ENCODE peak calls at places on chromosomes 12 and 14, in four cellular contexts. I is B cell, T is tibial artery, G is fibroblast of villous mesenchyme. N is an unnamed sample.

GRCh38 chr14:102928412-102929348 is 6.2 kb downstream of the AMN start:
- DNase-seq in I (peak), T (no peak), G (peak), N (no peak)

GRCh38 chr12:53299101-53299453 is 418 bp upstream of the MYG1 start:
- DNase-seq in G (peak), T (no peak), I (peak), N (peak)

GRCh38 chr12:59844775-59845174 is 248.9 kb downstream of the SLC16A7 start:
- DNase-seq in I (no peak), T (no peak), G (no peak), N (no peak)

GRCh38 chr12:34294671-34295365 is 272.5 kb downstream of the ALG10 start:
- DNase-seq in T (peak), I (peak), G (no peak), N (peak)

GRCh38 chr12:21891763-21892217 is 49.4 kb downstream of the ABCC9 start:
- DNase-seq in G (peak), I (no peak), T (peak), N (no peak)

GRCh38 chr12:71449373-71450070 is 9.9 kb downstream of the LGR5 start:
- DNase-seq in T (no peak), G (no peak), I (no peak), N (no peak)

GRCh38 chr14:91309756-91310280 is 65.3 kb upstream of the GPR68 start:
- DNase-seq in T (no peak), I (no peak), G (no peak), N (no peak)

GRCh38 chr14:54786191-54786755 is 116.4 kb downstream of the GCH1 start:
- DNase-seq in G (no peak), I (no peak), T (peak), N (no peak)

GRCh38 chr14:66315548-66315947 is 170.6 kb upstream of the CCDC196 start:
- DNase-seq in I (no peak), T (no peak), G (no peak), N (no peak)

GRCh38 chr14:47674546-47675238 is 713 bp downstream of the MDGA2 start:
- DNase-seq in I (no peak), T (no peak), G (no peak), N (no peak)

GRCh38 chr12:113439606-113440030 is 17.4 kb downstream of the SDSL start:
- DNase-seq in I (no peak), T (no peak), G (peak), N (no peak)

GRCh38 chr12:73998894-73999293 is 538.7 kb upstream of the ATXN7L3B start:
- DNase-seq in T (no peak), G (no peak), I (no peak), N (no peak)

GRCh38 chr14:52481864-52482263 is 70.4 kb downstream of the TXNDC16 start:
- DNase-seq in T (no peak), I (no peak), G (no peak), N (no peak)

DNA sequence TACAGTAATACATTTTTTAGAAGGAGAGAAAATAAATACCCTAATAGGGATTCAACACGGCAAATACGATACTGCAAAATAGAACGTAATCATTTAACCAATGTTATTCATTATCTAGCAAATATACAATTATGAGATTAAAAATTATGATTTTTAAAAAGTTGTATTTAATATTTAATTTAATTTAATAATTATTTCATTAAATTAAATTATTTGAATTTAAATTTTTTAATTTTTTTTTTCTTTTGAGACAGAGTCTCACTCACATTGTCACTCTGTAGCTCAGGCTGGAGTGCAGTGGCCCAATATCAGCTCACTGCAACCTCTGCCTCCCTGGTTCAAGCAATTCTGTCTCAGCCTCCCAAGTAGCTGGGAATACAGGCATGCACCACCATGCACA is 42.0 kb downstream of the GXYLT1 start:
- DNase-seq in I (no peak), T (no peak), G (no peak), N (no peak)
- TF ChIP-seq CTCF in I (no peak), T (no peak), G (no peak), N (no peak)

GRCh38 chr12:109697877-109698468 is 15.7 kb upstream of the FAM222A start:
- DNase-seq in G (no peak), I (no peak), T (no peak), N (no peak)

GRCh38 chr12:109698820-109699219 is 14.8 kb upstream of the FAM222A start:
- DNase-seq in T (no peak), I (no peak), G (no peak), N (no peak)

GRCh38 chr12:109702126-109702841 is 11.3 kb upstream of the FAM222A start:
- DNase-seq in T (no peak), I (no peak), G (no peak), N (no peak)

GRCh38 chr12:109703684-109704083 is 9.9 kb upstream of the FAM222A start:
- DNase-seq in I (no peak), G (no peak), T (no peak), N (no peak)

DNA sequence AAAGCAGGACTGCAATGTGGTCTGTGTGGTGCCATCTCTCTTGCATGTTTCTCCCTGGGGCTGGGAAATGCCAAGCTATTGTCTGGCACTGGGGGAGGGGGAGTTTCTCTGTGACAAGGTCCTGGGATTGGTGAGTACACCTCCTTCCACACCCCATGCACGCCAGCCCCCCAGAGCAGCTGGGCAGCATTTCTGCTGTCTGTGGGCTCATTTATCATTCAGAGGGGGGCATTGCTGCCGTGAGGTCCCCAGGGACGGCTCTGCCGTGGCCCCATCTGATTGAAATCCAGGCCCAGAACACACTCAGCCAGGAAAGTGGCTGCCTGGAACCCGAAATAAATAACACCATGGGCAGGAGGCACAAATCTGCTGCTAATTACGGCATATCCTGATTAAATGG is 12.6 kb upstream of the FAM222A start:
- DNase-seq in G (no peak), T (no peak), I (no peak), N (no peak)
- TF ChIP-seq CTCF in G (no peak), T (no peak), I (no peak), N (no peak)

GRCh38 chr12:13099910-13100609 is 3.4 kb downstream of the GSG1 start:
- DNase-seq in I (no peak), G (peak), T (no peak), N (no peak)

GRCh38 chr12:13100610-13100881 is 2.9 kb downstream of the GSG1 start:
- DNase-seq in G (no peak), I (no peak), T (no peak), N (no peak)

GRCh38 chr12:13102481-13103195 is 829 bp downstream of the GSG1 start:
- DNase-seq in G (peak), T (no peak), I (no peak), N (peak)

GRCh38 chr12:13101854-13102375 is 1.6 kb downstream of the GSG1 start:
- DNase-seq in G (peak), T (no peak), I (peak), N (peak)

DNA sequence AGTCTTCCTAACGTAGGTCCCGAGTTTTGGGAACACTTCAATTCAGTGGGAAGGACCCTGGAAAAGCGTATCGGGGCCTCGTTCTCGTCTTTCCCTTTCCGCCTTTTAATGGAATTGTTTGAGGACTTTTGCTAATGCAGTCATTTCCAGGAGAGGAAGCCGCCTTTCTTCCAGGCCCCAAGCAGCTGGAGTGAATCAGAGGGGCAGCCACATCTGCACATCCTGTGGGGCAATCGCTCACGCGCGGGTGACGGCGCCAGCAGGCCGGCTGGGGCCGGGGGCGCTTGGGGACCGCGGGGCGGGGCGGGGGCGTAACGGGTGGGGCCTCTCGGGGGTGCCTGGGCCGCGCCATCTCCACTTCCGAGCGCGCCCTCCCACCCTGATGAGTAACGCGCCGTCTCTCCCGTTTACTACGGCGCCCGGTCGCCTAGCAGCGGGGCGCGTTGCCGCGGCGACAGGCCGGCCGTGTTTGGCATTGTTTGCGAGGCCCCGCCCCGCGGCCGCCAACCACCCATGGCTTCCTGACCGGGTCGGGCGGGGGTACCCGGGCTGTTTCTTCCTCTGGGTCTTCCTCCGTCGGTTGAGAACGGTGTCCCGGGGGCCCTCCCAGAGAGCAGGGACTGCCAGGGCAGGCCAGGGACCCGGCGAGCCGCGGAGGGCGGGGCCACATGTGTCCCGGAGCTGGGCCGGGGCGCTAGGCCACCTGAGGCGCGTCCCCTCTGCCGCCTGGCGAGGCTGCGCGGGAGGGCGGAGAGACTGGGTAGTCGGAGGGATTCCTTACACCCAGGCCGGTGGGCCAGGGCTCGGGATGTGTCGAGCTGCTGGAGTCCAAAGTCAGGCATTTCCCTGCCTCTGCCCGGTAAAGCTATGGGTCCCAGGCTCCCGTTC is 2.3 kb downstream of the GSG1 start:
- DNase-seq in I (peak), T (peak), G (peak), N (peak)
- TF ChIP-seq CTCF in I (no peak), T (no peak), G (no peak), N (no peak)

GRCh38 chr14:24307575-24308341 is at the start of gene CIDEB:
- DNase-seq in I (peak), T (no peak), G (peak), N (peak)
- TF ChIP-seq CTCF in I (peak), T (peak), G (peak), N (peak)

GRCh38 chr12:57775563-57776246 is 3.3 kb downstream of the EEF1AKMT3 start:
- DNase-seq in I (no peak), G (no peak), T (no peak), N (no peak)
- TF ChIP-seq CTCF in I (no peak), G (peak), T (no peak), N (peak)

GRCh38 chr14:93142854-93143652 is 27.3 kb upstream of the ITPK1 start:
- DNase-seq in I (no peak), G (no peak), T (no peak), N (no peak)

GRCh38 chr14:93135399-93135798 is 19.7 kb upstream of the ITPK1 start:
- DNase-seq in T (peak), I (no peak), G (no peak), N (no peak)

GRCh38 chr14:93136009-93136408 is 20.3 kb upstream of the ITPK1 start:
- DNase-seq in I (no peak), T (no peak), G (no peak), N (no peak)

GRCh38 chr14:93133476-93133875 is 17.8 kb upstream of the ITPK1 start:
- DNase-seq in I (no peak), G (peak), T (peak), N (peak)

GRCh38 chr14:93137864-93138263 is 22.1 kb upstream of the ITPK1 start:
- DNase-seq in I (no peak), G (peak), T (no peak), N (no peak)
- TF ChIP-seq CTCF in I (no peak), G (peak), T (no peak), N (no peak)

GRCh38 chr14:78835052-78835451 is 664.9 kb downstream of the NRXN3 start:
- DNase-seq in T (no peak), G (no peak), I (no peak), N (no peak)

GRCh38 chr14:78835909-78836308 is 665.7 kb downstream of the NRXN3 start:
- DNase-seq in G (no peak), T (no peak), I (no peak), N (no peak)

GRCh38 chr14:78840898-78841297 is 670.7 kb downstream of the NRXN3 start:
- DNase-seq in T (no peak), G (no peak), I (no peak), N (no peak)

DNA sequence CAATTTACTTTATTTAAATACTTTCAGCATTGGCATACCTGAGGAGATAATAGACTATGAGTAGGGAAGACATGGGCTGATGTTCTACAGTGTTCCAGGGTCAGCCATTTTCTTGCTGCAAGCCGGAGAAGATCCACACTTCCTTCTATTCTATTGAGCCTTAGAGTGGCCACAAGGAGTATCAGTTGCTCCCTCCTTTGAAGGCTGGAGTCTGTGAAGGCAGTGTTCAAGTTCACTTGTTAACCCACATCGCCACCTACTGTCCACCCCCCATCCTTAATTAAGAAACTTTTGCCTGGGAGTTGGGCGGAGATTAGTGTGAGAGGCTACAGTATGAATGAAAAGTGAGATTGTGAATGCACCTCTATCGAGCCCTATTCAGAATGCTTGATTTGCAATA is 666.6 kb downstream of the NRXN3 start:
- DNase-seq in I (no peak), G (peak), T (no peak), N (no peak)
- TF ChIP-seq CTCF in I (no peak), G (peak), T (no peak), N (no peak)

GRCh38 chr12:12715128-12715458 is 2.1 kb upstream of the CDKN1B start:
- DNase-seq in G (no peak), I (no peak), T (no peak), N (no peak)

GRCh38 chr12:12715459-12716150 is 1.6 kb upstream of the CDKN1B start:
- DNase-seq in I (peak), T (no peak), G (peak), N (no peak)

GRCh38 chr12:12713932-12714275 is 3.3 kb upstream of the CDKN1B start:
- DNase-seq in G (no peak), I (no peak), T (no peak), N (no peak)

GRCh38 chr12:12716151-12716844 is 870 bp upstream of the CDKN1B start:
- DNase-seq in T (no peak), I (peak), G (peak), N (no peak)

DNA sequence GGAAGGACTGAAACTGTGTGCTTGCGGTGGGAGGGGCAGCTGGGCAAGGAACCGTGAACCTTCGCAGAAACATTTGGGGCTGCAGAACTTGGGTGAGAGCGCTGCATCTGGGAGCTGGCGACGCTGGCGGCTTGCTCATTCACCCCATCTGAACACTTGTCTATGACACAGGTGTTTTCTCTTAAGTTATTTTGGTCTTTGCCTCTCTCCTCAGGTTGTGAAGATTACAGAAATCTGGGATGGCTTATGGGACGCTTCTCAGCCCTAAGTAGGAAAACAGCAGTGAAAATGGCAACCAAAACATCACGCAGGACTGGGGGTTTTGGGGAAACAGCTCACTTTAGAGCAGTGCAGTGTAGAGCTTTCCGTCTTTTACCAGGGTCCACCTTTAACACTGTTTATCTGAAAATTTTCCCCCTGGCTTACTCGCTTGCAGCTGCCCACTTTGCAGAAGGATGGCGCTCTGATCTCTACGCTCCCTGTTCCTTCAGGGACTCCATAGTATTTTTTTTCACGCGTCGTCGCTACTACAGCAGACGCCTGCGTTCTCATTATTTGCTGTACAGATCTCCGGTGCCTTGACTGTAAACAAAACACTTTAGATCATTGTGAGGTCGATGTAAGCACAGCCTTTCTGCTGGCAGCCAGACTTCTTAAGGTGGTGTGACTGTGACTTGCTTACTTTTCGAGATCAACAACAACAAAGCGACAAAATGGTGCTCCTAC is 2.7 kb upstream of the CDKN1B start:
- DNase-seq in I (peak), G (peak), T (no peak), N (no peak)
- TF ChIP-seq CTCF in I (peak), G (peak), T (no peak), N (peak)